ENCODE peak calls at places on chromosomes 1 and 21, in four cellular contexts. O is GM23338, Q is SK-N-SH, W is HCT116. V is an unnamed sample.

GRCh38 chr1:1206376-1207253 is at the start of gene TNFRSF18:
- DNase-seq in O (peak; percentile 68), Q (peak; percentile 62), W (peak; percentile 23), V (no peak)

GRCh38 chr1:27116697-27117096 is 38.2 kb downstream of the SLC9A1 start:
- DNase-seq in O (no peak), Q (no peak), W (no peak), V (no peak)

GRCh38 chr1:19179597-19180271 is 30.3 kb downstream of the UBR4 start:
- DNase-seq in O (peak; percentile 55), Q (peak; percentile 30), W (peak; percentile 3), V (peak; percentile 7)

GRCh38 chr1:25716320-25716719 is 83.7 kb upstream of the SELENON start:
- DNase-seq in O (no peak), Q (no peak), W (no peak), V (no peak)

GRCh38 chr1:53311104-53311908 is 16.6 kb downstream of the LRP8 start:
- DNase-seq in O (no peak), Q (peak; percentile 21), W (no peak), V (no peak)

GRCh38 chr1:20476260-20477038 is 9.6 kb downstream of the CAMK2N1 start:
- DNase-seq in O (peak; percentile 88), Q (peak; percentile 92), W (no peak), V (no peak)

GRCh38 chr1:22508329-22508728 is 55.0 kb upstream of the EPHA8 start:
- DNase-seq in O (no peak), Q (no peak), W (no peak), V (no peak)

GRCh38 chr1:46224966-46225365 is 21.8 kb downstream of the LURAP1 start:
- DNase-seq in O (no peak), Q (no peak), W (no peak), V (no peak)

GRCh38 chr1:19311503-19311930 is 427 bp downstream of the AKR7A2 start:
- DNase-seq in O (no peak), Q (no peak), W (no peak), V (no peak)

GRCh38 chr1:54046671-54047383 is 6.2 kb downstream of the TMEM59 start:
- DNase-seq in O (no peak), Q (no peak), W (no peak), V (no peak)

GRCh38 chr1:208007938-208008342 is 97.0 kb upstream of the CD34 start:
- DNase-seq in O (no peak), Q (no peak), W (no peak), V (no peak)

GRCh38 chr1:12166834-12167492 is at the start of gene TNFRSF1B:
- DNase-seq in O (peak; percentile 87), Q (peak; percentile 91), W (no peak), V (no peak)

GRCh38 chr1:94068096-94068830 is 52.7 kb downstream of the ABCA4 start:
- DNase-seq in O (no peak), Q (no peak), W (peak; percentile 94), V (peak; percentile 85)

GRCh38 chr1:54404939-54405880 is 984 bp downstream of the SSBP3 start:
- DNase-seq in O (peak; percentile 69), Q (peak; percentile 71), W (no peak), V (no peak)

GRCh38 chr21:35963920-35964451 is 96.3 kb downstream of the SETD4 start:
- DNase-seq in O (peak; percentile 66), Q (no peak), W (no peak), V (no peak)

DNA sequence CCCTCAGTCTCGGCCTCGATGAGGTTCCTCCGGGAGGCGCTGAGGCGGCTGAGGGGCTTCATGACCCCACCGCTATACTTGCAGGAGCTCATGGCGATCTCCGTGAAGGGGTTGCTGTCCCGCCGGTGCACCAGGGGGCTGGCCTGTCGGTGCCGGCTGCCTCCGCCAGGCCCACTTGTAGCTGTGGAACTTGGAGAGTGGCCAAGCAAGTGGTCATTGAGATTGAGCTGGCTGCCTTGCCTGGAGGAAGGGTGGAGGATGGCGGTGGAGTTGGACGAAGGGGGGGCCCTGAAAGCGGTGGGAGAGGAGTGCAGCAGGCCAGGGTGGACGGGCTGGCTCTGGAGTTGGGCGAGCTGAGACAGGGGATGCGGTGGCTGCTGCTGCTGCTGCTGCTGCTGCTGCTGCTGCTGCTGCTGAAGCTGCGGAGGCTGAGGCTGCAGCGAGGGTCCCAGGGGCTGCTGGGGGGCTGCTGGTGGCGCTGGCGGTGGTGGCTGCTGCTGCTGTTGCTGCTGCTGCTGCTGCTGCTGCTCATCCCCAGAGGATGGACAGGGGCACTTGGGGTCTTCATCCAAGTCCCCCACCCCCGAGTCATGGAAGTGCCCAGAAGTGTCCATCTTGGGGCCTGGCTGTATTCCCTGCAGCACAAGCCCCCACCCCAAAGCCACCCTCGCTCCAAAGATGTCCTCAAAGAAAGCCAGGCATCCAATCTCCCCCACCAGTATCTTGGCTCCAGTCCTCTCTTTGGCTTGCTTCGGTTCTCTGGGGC is 547 bp downstream of the KCNN3 start:
- DNase-seq in O (no peak), Q (peak; percentile 80), W (no peak), V (no peak)
- H3K4me3 ChIP-seq in O (peak overlapping the region; percentile 49), Q (peak overlapping the region; percentile 59), W (peak overlapping the region; percentile 58), V (peak overlapping the region; percentile 46)

GRCh38 chr1:32374193-32374592 is 11.9 kb downstream of the TSSK3 start:
- DNase-seq in O (no peak), Q (no peak), W (no peak), V (no peak)
- H3K36me3 ChIP-seq in O (peaks cover 5% of the 10 kb centered on the region), Q (peaks cover 72% of the 10 kb centered on the region), W (peaks cover 30% of the 10 kb centered on the region), V (peaks cover 14% of the 10 kb centered on the region)

GRCh38 chr1:3712573-3713535 is 39.4 kb upstream of the CCDC27 start:
- DNase-seq in O (no peak), Q (peak; percentile 71), W (no peak), V (no peak)

GRCh38 chr1:3716351-3716750 is 35.9 kb upstream of the CCDC27 start:
- DNase-seq in O (no peak), Q (peak; percentile 72), W (no peak), V (no peak)

GRCh38 chr1:3713840-3714239 is 38.4 kb upstream of the CCDC27 start:
- DNase-seq in O (no peak), Q (no peak), W (no peak), V (no peak)

GRCh38 chr1:3714284-3714741 is 37.9 kb upstream of the CCDC27 start:
- DNase-seq in O (no peak), Q (no peak), W (no peak), V (no peak)

DNA sequence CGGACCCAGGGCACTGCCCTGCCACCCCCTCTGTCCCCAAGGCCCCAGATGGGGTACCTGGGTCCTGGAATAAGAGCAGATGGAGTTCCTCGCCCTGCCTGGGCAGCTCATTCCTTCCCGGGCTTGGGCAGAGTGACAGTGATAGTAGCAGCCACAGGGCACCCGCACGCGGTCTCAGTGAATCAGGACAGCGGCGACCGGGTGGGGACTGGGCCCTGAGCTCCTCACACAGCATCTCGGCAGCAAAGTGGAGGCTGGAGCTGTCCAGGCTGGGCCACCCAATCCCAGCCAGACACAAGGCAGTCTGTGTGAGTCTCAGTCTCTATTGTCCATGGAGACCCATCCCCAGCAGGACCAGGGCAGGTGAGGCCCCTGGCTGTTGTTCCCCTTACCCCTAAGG is 37.4 kb upstream of the CCDC27 start:
- DNase-seq in O (no peak), Q (no peak), W (no peak), V (no peak)
- TF ChIP-seq REST in O (no peak), Q (no peak), W (no peak), V (peak; percentile 35)

GRCh38 chr1:212752934-212753497 is 38.6 kb downstream of the NSL1 start:
- DNase-seq in O (no peak), Q (no peak), W (no peak), V (no peak)
- H3K4me3 ChIP-seq in O (no peak overlapping the region), Q (no peak overlapping the region), W (no peak overlapping the region), V (no peak overlapping the region)

GRCh38 chr21:46545363-46545762 is 59.5 kb downstream of the S100B start:
- DNase-seq in O (no peak), Q (no peak), W (no peak), V (no peak)

GRCh38 chr21:46544824-46545223 is 60.1 kb downstream of the S100B start:
- DNase-seq in O (no peak), Q (no peak), W (no peak), V (no peak)

GRCh38 chr21:46542588-46543092 is 62.2 kb downstream of the S100B start:
- DNase-seq in O (no peak), Q (peak; percentile 14), W (no peak), V (no peak)

GRCh38 chr21:46544003-46544402 is 60.9 kb downstream of the S100B start:
- DNase-seq in O (no peak), Q (no peak), W (no peak), V (no peak)

DNA sequence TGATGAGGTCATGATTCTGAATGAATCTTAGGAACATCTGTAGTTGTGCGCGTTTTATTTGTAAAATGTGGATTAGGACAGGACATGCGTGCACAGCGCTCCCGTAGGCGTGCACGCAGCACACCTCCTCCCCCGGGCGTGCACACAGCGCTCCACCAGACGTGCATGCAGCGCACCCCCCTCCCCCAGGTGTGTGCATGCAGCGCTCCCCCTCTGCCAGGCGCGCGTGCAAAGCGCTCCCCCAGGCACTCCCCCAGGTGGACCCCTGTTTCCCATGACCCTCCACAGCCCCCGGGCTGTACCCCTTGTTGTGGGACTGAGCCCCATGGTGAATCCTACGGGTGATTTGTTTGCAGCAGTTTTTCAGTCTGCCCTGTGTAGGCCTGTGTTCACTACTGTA is 61.6 kb downstream of the S100B start:
- DNase-seq in O (no peak), Q (peak; percentile 18), W (no peak), V (no peak)
- H3K36me3 ChIP-seq in O (peaks cover 6% of the 10 kb centered on the region), Q (peaks cover 73% of the 10 kb centered on the region), W (peaks cover 23% of the 10 kb centered on the region), V (no peaks in the 10 kb centered on the region)

GRCh38 chr1:32650157-32650751 is at the start of gene ZBTB8OS:
- DNase-seq in O (peak; percentile 97), Q (peak; percentile 86), W (peak; percentile 87), V (peak; percentile 83)

GRCh38 chr1:32652244-32652962 is 1.4 kb downstream of the RBBP4 start:
- DNase-seq in O (no peak), Q (no peak), W (no peak), V (no peak)

GRCh38 chr1:32647308-32648134 is 2.8 kb downstream of the ZBTB8OS start:
- DNase-seq in O (no peak), Q (no peak), W (no peak), V (no peak)

GRCh38 chr1:32650752-32651460 is at the start of gene RBBP4:
- DNase-seq in O (peak; percentile 98), Q (peak; percentile 98), W (peak; percentile 91), V (peak; percentile 83)

GRCh38 chr1:32651461-32652073 is 559 bp downstream of the RBBP4 start:
- DNase-seq in O (no peak), Q (no peak), W (peak; percentile 8), V (peak; percentile 4)
- TF ChIP-seq REST in O (no peak), Q (no peak), W (no peak), V (no peak)